ENCODE peak calls at places on chromosomes 6 and 20, in five cellular contexts. K is neural crest cell, J is OCI-LY7, M is brain microvascular endothelial cell, B is GM06990. U is an unnamed sample.
A peak's percentile ranks its signal among the peaks of the same experiment; 100 is the strongest.

GRCh38 chr6:122580731-122581130 is 29.5 kb upstream of the PKIB start:
- DNase-seq in K (no peak), J (no peak), M (no peak), B (no peak), U (no peak)

GRCh38 chr6:161694995-161695394 is 421.1 kb upstream of the AGPAT4 start:
- DNase-seq in K (no peak), J (peak; percentile 4), M (peak; percentile 34), B (no peak), U (peak; percentile 32)

GRCh38 chr6:152124432-152125074 is 317.1 kb downstream of the ESR1 start:
- DNase-seq in K (no peak), J (peak; percentile 44), M (peak; percentile 49), B (no peak), U (peak; percentile 62)

GRCh38 chr20:18722381-18722780 is 91.2 kb upstream of the SCP2D1 start:
- DNase-seq in K (no peak), J (no peak), M (no peak), B (no peak), U (no peak)

GRCh38 chr6:74834967-74835366 is 370.9 kb downstream of the COL12A1 start:
- DNase-seq in K (no peak), J (no peak), M (no peak), B (no peak), U (no peak)

GRCh38 chr20:3121955-3122610 is 37.6 kb upstream of the AVP start:
- DNase-seq in K (no peak), J (no peak), M (no peak), B (no peak), U (no peak)

GRCh38 chr20:25310921-25311728 is 63.2 kb downstream of the PYGB start:
- DNase-seq in K (no peak), J (no peak), M (peak; percentile 69), B (no peak), U (peak; percentile 22)

GRCh38 chr20:24332956-24333355 is 136.5 kb upstream of the SYNDIG1 start:
- DNase-seq in K (no peak), J (no peak), M (no peak), B (no peak), U (no peak)

GRCh38 chr6:3363296-3364025 is 93.4 kb downstream of the SLC22A23 start:
- DNase-seq in K (no peak), J (no peak), M (no peak), B (no peak), U (no peak)

GRCh38 chr6:31287621-31288020 is 15.7 kb upstream of the HLA-C start:
- DNase-seq in K (no peak), J (no peak), M (no peak), B (no peak), U (no peak)

GRCh38 chr20:61842011-61842410 is 223.7 kb downstream of the TAF4 start:
- DNase-seq in K (no peak), J (no peak), M (no peak), B (no peak), U (no peak)

GRCh38 chr6:74735304-74735703 is 470.5 kb downstream of the COL12A1 start:
- DNase-seq in K (no peak), J (no peak), M (peak; percentile 66), B (no peak), U (no peak)

GRCh38 chr20:34956751-34957472 is 1.2 kb downstream of the MYH7B start:
- DNase-seq in K (no peak), J (no peak), M (no peak), B (no peak), U (no peak)

DNA sequence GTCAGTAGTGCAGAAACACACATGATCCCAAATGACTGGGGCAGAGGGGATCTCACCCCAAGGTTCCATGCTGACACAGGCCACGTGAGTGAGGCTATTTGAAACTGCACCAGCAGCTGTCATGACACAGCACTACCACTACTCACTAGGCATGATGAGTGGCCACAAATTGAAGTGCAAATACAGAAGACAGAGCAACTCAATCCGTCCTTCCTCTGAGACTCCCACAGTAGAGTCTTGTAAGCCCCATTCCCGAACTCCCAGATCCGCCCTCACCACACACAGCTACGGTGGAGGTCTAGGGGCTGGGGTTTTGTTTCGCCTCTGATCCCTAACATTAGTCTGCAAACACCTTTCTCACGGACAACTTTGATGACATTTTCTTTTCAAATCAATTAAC is 113.3 kb upstream of the NUP153 start:
- DNase-seq in K (no peak), J (no peak), M (no peak), B (no peak), U (no peak)
- TF ChIP-seq CTCF in K (no peak), J (no peak), M (peak; percentile 16), B (no peak), U (no peak)

GRCh38 chr20:6416371-6416770 is 293.5 kb upstream of the FERMT1 start:
- DNase-seq in K (no peak), J (no peak), M (no peak), B (no peak), U (no peak)
- TF ChIP-seq CTCF in K (peak; percentile 13), J (peak; percentile 29), M (peak; percentile 8), B (peak; percentile 36), U (peak; percentile 22)

GRCh38 chr6:132190097-132190814 is 211.0 kb downstream of the MOXD1 start:
- DNase-seq in K (no peak), J (no peak), M (peak; percentile 45), B (no peak), U (peak; percentile 11)

GRCh38 chr6:132190815-132191175 is 210.5 kb downstream of the MOXD1 start:
- DNase-seq in K (no peak), J (no peak), M (peak; percentile 12), B (no peak), U (no peak)

GRCh38 chr6:132192646-132193045 is 208.6 kb downstream of the MOXD1 start:
- DNase-seq in K (no peak), J (no peak), M (no peak), B (no peak), U (no peak)

GRCh38 chr6:132194529-132194928 is 206.7 kb downstream of the MOXD1 start:
- DNase-seq in K (no peak), J (no peak), M (no peak), B (no peak), U (no peak)

GRCh38 chr6:132188865-132189264 is 212.4 kb downstream of the MOXD1 start:
- DNase-seq in K (no peak), J (no peak), M (peak; percentile 47), B (no peak), U (no peak)
- TF ChIP-seq CTCF in K (no peak), J (no peak), M (no peak), B (no peak), U (no peak)

GRCh38 chr20:48949304-48950170 is 28.0 kb downstream of the ARFGEF2 start:
- DNase-seq in K (no peak), J (no peak), M (no peak), B (no peak), U (no peak)
- TF ChIP-seq CTCF in K (peak; percentile 34), J (peak; percentile 33), M (peak; percentile 21), B (peak; percentile 23), U (no peak)

GRCh38 chr20:45407067-45407745 is 883 bp upstream of the DBNDD2 start:
- DNase-seq in K (no peak), J (no peak), M (peak; percentile 43), B (no peak), U (peak; percentile 33)

GRCh38 chr20:45407783-45408645 is at the start of gene DBNDD2:
- DNase-seq in K (no peak), J (no peak), M (no peak), B (no peak), U (peak; percentile 32)

GRCh38 chr20:45404438-45404837 is 3.7 kb upstream of the DBNDD2 start:
- DNase-seq in K (no peak), J (no peak), M (no peak), B (no peak), U (no peak)

GRCh38 chr20:45405566-45406259 is 2.4 kb upstream of the DBNDD2 start:
- DNase-seq in K (no peak), J (no peak), M (no peak), B (no peak), U (peak; percentile 46)

DNA sequence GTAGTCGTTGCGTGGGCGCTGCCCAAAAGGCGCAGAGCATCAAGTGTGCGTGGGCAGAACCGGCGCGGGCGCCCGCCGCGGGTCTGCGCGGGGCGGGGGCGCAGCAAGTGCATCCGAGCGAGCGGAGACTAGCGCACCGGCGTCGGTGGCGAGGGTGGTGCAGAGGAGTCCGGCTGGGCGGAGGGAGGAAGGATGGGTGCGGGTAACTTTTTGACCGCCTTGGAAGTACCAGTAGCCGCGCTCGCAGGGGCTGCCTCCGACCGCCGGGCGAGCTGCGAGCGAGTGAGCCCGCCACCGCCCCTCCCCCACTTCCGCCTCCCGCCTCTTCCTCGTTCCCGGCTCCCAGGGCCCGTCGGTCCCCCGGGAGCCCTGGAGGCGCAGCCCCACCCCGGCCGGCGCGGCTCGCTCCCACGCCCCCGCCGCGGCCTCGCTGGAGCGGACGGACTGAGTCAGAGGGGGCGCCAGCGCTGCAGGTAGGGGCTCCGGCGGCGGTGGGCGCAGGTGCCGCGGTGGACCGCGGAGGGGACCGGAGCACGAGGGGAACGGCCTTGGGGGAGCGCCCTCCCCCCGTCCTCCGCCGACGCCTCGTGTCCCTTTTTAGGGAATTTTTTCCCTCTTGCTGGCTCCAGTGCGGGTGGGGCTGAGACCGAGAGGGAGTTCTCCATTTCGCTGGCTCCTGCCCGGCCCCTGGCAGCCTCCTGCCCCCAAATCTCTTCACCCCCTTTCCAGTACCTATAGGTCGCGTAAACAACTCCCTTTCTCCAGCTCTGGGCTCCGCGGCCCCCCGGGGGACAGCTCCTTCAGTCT is 1.6 kb upstream of the DBNDD2 start:
- DNase-seq in K (peak; percentile 42), J (no peak), M (no peak), B (no peak), U (peak; percentile 62)
- TF ChIP-seq CTCF in K (no peak), J (no peak), M (no peak), B (no peak), U (peak; percentile 24)

GRCh38 chr6:40350193-40350941 is 236.8 kb downstream of the LRFN2 start:
- DNase-seq in K (no peak), J (no peak), M (no peak), B (no peak), U (no peak)

GRCh38 chr6:40350942-40351217 is 236.3 kb downstream of the LRFN2 start:
- DNase-seq in K (no peak), J (no peak), M (no peak), B (no peak), U (no peak)

GRCh38 chr6:40348591-40348990 is 238.6 kb downstream of the LRFN2 start:
- DNase-seq in K (no peak), J (no peak), M (no peak), B (no peak), U (no peak)

GRCh38 chr6:40349092-40349491 is 238.1 kb downstream of the LRFN2 start:
- DNase-seq in K (no peak), J (no peak), M (no peak), B (no peak), U (no peak)

DNA sequence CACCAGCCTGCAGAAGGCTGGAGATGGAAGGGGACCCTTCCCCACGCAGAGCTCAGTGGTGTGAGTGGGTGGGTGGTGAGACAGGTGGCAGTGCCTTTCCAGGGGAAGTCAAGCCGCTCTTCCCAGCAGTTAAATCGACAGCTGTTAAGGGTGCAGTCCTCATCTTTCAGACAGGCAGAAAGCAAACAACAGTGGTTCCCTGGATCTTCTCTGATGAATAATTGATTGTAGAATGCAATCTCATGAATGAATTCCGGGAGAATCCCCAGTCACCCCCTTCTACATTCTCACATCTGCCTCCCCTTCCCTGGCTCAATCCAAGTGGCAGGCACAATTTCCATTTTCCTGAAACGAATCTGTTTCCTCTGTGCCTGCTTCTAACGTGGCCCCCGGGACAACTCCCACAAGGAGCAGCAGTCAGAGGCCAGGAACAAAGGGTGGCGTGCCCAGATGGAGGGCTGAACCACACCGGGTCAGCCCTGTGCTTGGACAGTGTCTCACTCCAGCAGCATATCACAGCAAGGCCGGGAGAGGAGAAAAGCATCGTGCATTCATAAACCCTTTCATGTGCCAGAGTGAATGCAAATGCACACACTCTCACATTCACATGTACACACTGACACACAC is 237.5 kb downstream of the LRFN2 start:
- DNase-seq in K (no peak), J (no peak), M (no peak), B (no peak), U (no peak)
- TF ChIP-seq CTCF in K (no peak), J (no peak), M (no peak), B (no peak), U (no peak)

U was measured in GM13977.